ENCODE peak calls at places on chromosome 20, in four cellular contexts. One of them, this sample, is unnamed.
A peak's percentile ranks its signal among the peaks of the same experiment; 100 is the strongest.

GRCh38 chr20:57558614-57559285 is 2.2 kb upstream of the PCK1 start:
- DNase-seq in heart left ventricle: no peak
- DNase-seq in naive B cell: no peak
- DNase-seq in CD8-positive, alpha-beta memory T cell: no peak
- DNase-seq in this sample: no peak

GRCh38 chr20:60352017-60352416 is 393.8 kb downstream of the CDH26 start:
- DNase-seq in heart left ventricle: no peak
- DNase-seq in naive B cell: no peak
- DNase-seq in CD8-positive, alpha-beta memory T cell: no peak
- DNase-seq in this sample: no peak

GRCh38 chr20:47440857-47441773 is 60.6 kb upstream of the NCOA3 start:
- DNase-seq in heart left ventricle: no peak
- DNase-seq in naive B cell: no peak
- DNase-seq in CD8-positive, alpha-beta memory T cell: no peak
- DNase-seq in this sample: no peak

GRCh38 chr20:38134427-38135281 is 30.4 kb downstream of the TGM2 start:
- DNase-seq in heart left ventricle: no peak
- DNase-seq in naive B cell: no peak
- DNase-seq in CD8-positive, alpha-beta memory T cell: no peak
- DNase-seq in this sample: no peak

GRCh38 chr20:41222703-41223102 is 85.4 kb downstream of the PLCG1 start:
- DNase-seq in heart left ventricle: no peak
- DNase-seq in naive B cell: no peak
- DNase-seq in CD8-positive, alpha-beta memory T cell: no peak
- DNase-seq in this sample: no peak

GRCh38 chr20:43238833-43239232 is 49.1 kb upstream of the PTPRT start:
- DNase-seq in heart left ventricle: no peak
- DNase-seq in naive B cell: no peak
- DNase-seq in CD8-positive, alpha-beta memory T cell: no peak
- DNase-seq in this sample: no peak

GRCh38 chr20:50017160-50017559 is 34.4 kb downstream of the SNAI1 start:
- DNase-seq in heart left ventricle: no peak
- DNase-seq in naive B cell: no peak
- DNase-seq in CD8-positive, alpha-beta memory T cell: no peak
- DNase-seq in this sample: no peak

GRCh38 chr20:34768105-34768504 is 57.3 kb downstream of the NCOA6 start:
- DNase-seq in heart left ventricle: no peak
- DNase-seq in naive B cell: no peak
- DNase-seq in CD8-positive, alpha-beta memory T cell: no peak
- DNase-seq in this sample: peak; percentile 84

GRCh38 chr20:58102744-58103516 is 125.5 kb downstream of the ANKRD60 start:
- DNase-seq in heart left ventricle: no peak
- DNase-seq in naive B cell: no peak
- DNase-seq in CD8-positive, alpha-beta memory T cell: no peak
- DNase-seq in this sample: no peak

GRCh38 chr20:59873409-59873808 is 60.0 kb downstream of the SYCP2 start:
- DNase-seq in heart left ventricle: no peak
- DNase-seq in naive B cell: no peak
- DNase-seq in CD8-positive, alpha-beta memory T cell: no peak
- DNase-seq in this sample: no peak

GRCh38 chr20:40080059-40080652 is 608.9 kb downstream of the MAFB start:
- DNase-seq in heart left ventricle: no peak
- DNase-seq in naive B cell: no peak
- DNase-seq in CD8-positive, alpha-beta memory T cell: no peak
- DNase-seq in this sample: no peak

GRCh38 chr20:63408684-63409046 is 47.5 kb upstream of the CHRNA4 start:
- DNase-seq in heart left ventricle: no peak
- DNase-seq in naive B cell: no peak
- DNase-seq in CD8-positive, alpha-beta memory T cell: no peak
- DNase-seq in this sample: no peak

GRCh38 chr20:16927031-16927430 is 178.9 kb downstream of the OTOR start:
- DNase-seq in heart left ventricle: no peak
- DNase-seq in naive B cell: no peak
- DNase-seq in CD8-positive, alpha-beta memory T cell: no peak
- DNase-seq in this sample: no peak

GRCh38 chr20:24684954-24685691 is 215.7 kb downstream of the SYNDIG1 start:
- DNase-seq in heart left ventricle: no peak
- DNase-seq in naive B cell: no peak
- DNase-seq in CD8-positive, alpha-beta memory T cell: no peak
- DNase-seq in this sample: no peak

GRCh38 chr20:49891486-49891885 is 23.8 kb downstream of the SPATA2 start:
- DNase-seq in heart left ventricle: peak; percentile 3
- DNase-seq in naive B cell: no peak
- DNase-seq in CD8-positive, alpha-beta memory T cell: no peak
- DNase-seq in this sample: no peak

GRCh38 chr20:38084425-38084951 is 50.9 kb downstream of the RPRD1B start:
- DNase-seq in heart left ventricle: no peak
- DNase-seq in naive B cell: no peak
- DNase-seq in CD8-positive, alpha-beta memory T cell: no peak
- DNase-seq in this sample: no peak

GRCh38 chr20:59134182-59134581 is 29.4 kb upstream of the ZNF831 start:
- DNase-seq in heart left ventricle: no peak
- DNase-seq in naive B cell: no peak
- DNase-seq in CD8-positive, alpha-beta memory T cell: no peak
- DNase-seq in this sample: no peak

GRCh38 chr20:3784226-3784853 is 2.2 kb downstream of the CENPB start:
- DNase-seq in heart left ventricle: peak; percentile 58
- DNase-seq in naive B cell: no peak
- DNase-seq in CD8-positive, alpha-beta memory T cell: no peak
- DNase-seq in this sample: no peak